ENCODE peak calls at places on chromosomes 7 and 10, in eight cellular contexts. B is fibroblast of the aortic adventitia, X is AG09309, N is IMR-90, Q is right lobe of liver, Y is foreskin fibroblast, P is dorsolateral prefrontal cortex, I is BJ. W is an unnamed sample.

GRCh38 chr7:25726682-25727357 is 425.2 kb upstream of the NFE2L3 start:
- DNase-seq in B (no peak), Y (no peak), X (no peak), Q (no peak), N (no peak), P (no peak), I (no peak), W (peak; percentile 79)

GRCh38 chr10:114576716-114577115 is 81.4 kb downstream of the ABLIM1 start:
- DNase-seq in I (no peak), Q (no peak), B (no peak), P (no peak), Y (no peak), N (no peak), X (no peak), W (no peak)

GRCh38 chr7:44216521-44217030 is 15.8 kb downstream of the YKT6 start:
- DNase-seq in Y (no peak), X (no peak), P (peak; percentile 35), I (no peak), B (no peak), N (no peak), Q (no peak), W (no peak)

GRCh38 chr7:1855396-1856160 is 185.5 kb downstream of the ELFN1 start:
- DNase-seq in Y (no peak), I (no peak), B (no peak), P (peak; percentile 14), X (no peak), Q (peak; percentile 21), N (no peak), W (no peak)

GRCh38 chr7:1691601-1692499 is 21.8 kb downstream of the ELFN1 start:
- DNase-seq in B (no peak), X (no peak), P (peak; percentile 54), Y (no peak), Q (no peak), I (no peak), N (no peak), W (peak; percentile 46)

GRCh38 chr7:42236266-42237161 is 495 bp downstream of the GLI3 start:
- DNase-seq in B (peak; percentile 72), Y (peak; percentile 70), N (peak; percentile 72), X (no peak), I (no peak), Q (peak; percentile 36), P (no peak), W (peak; percentile 54)

GRCh38 chr7:2281556-2281955 is 32.7 kb downstream of the SNX8 start:
- DNase-seq in P (no peak), N (peak; percentile 55), Q (no peak), B (peak; percentile 75), I (no peak), X (no peak), Y (peak; percentile 48), W (no peak)

GRCh38 chr10:52185256-52185655 is 128.8 kb upstream of the DKK1 start:
- DNase-seq in P (no peak), I (no peak), X (no peak), N (no peak), Q (no peak), B (no peak), Y (no peak), W (no peak)

GRCh38 chr7:100127866-100128601 is 1.3 kb downstream of the MBLAC1 start:
- DNase-seq in X (no peak), B (no peak), I (no peak), P (peak; percentile 31), N (no peak), Q (no peak), Y (no peak), W (no peak)

GRCh38 chr10:127579640-127580039 is 30.5 kb downstream of the NPS start:
- DNase-seq in B (no peak), N (no peak), I (no peak), X (no peak), Q (no peak), P (no peak), Y (no peak), W (no peak)

GRCh38 chr10:132654708-132655661 is 117.4 kb downstream of the INPP5A start:
- DNase-seq in B (peak; percentile 64), I (no peak), Q (no peak), N (peak; percentile 55), Y (peak; percentile 41), P (peak; percentile 77), X (no peak), W (peak; percentile 60)

GRCh38 chr10:34655286-34656170 is 159.6 kb downstream of the PARD3 start:
- DNase-seq in P (no peak), X (peak; percentile 45), B (peak; percentile 86), I (peak; percentile 41), Y (peak; percentile 52), Q (no peak), N (peak; percentile 75), W (peak; percentile 79)

GRCh38 chr7:45000096-45001032 is at the start of gene CCM2:
- DNase-seq in Y (peak; percentile 24), P (no peak), B (peak; percentile 57), X (no peak), Q (peak; percentile 69), I (no peak), N (peak; percentile 32), W (no peak)

GRCh38 chr10:75541411-75541810 is 110.0 kb downstream of the LRMDA start:
- DNase-seq in I (no peak), P (no peak), B (no peak), Q (no peak), X (no peak), Y (no peak), N (no peak), W (no peak)

GRCh38 chr7:130263130-130263529 is 3.5 kb upstream of the CPA2 start:
- DNase-seq in Y (no peak), N (no peak), P (no peak), X (no peak), B (no peak), I (no peak), Q (no peak), W (no peak)

GRCh38 chr7:574661-575395 is 55.2 kb upstream of the PDGFA start:
- DNase-seq in I (no peak), B (peak; percentile 30), X (no peak), Q (no peak), Y (no peak), P (no peak), N (no peak), W (no peak)

GRCh38 chr7:27992755-27993478 is 187.7 kb downstream of the JAZF1 start:
- DNase-seq in X (no peak), Q (no peak), Y (no peak), I (no peak), B (no peak), N (no peak), P (no peak), W (no peak)

GRCh38 chr10:99520040-99520803 is 12.5 kb upstream of the NKX2-3 start:
- DNase-seq in P (no peak), N (no peak), I (no peak), B (no peak), Q (no peak), X (no peak), Y (no peak), W (no peak)

GRCh38 chr10:110269641-110270318 is 34.9 kb downstream of the SMNDC1 start:
- DNase-seq in I (no peak), P (no peak), Y (no peak), X (no peak), Q (no peak), N (peak; percentile 25), B (peak; percentile 38), W (no peak)
- H3K4me3 ChIP-seq in I (no peak overlapping the region), P (peak overlapping the region; percentile 43), Y (no peak overlapping the region), X (no peak overlapping the region), Q (peak overlapping the region; percentile 44), N (no peak overlapping the region), B (no peak overlapping the region), W (no peak overlapping the region)

GRCh38 chr10:84608126-84608525 is 279.7 kb downstream of the CCSER2 start:
- DNase-seq in I (no peak), B (no peak), N (no peak), X (no peak), Y (no peak), P (no peak), Q (no peak), W (no peak)

GRCh38 chr10:84607523-84607922 is 279.1 kb downstream of the CCSER2 start:
- DNase-seq in Y (no peak), P (no peak), X (no peak), I (no peak), Q (peak; percentile 30), N (no peak), B (no peak), W (no peak)

DNA sequence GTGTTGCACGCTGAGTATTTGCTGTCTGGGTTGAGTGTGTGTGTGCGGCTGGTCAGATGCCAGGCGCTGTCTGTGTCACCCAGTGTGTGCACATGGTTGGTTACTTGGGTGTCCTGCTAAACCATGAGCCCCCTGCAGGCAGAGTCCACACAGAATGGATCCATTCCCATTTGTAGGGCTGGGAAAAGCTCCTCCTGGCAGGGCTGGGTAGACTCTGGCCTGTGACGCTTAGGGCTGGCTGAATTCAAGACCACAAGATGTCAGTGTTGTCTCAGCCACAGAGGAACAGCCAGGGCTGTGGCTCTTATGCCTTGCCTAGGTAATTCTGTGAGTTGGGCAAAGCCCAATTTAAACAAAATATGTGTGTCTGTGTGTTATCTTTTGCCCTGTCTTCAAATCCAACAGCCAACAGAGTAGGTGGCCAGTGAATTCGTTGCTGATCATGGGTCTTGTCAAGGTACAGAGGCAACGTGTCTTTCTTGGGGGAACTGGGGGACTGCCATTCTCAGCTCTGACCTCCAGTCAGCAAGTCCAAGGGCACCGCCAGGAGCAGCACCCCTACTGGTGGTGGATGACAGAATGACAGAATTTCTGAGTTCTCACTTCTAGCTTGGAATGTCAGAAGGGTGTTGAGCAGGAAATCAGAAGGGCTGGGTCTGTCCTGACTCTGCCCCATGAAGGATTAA is 285.1 kb downstream of the CCSER2 start:
- DNase-seq in X (no peak), Q (peak; percentile 78), N (no peak), P (peak; percentile 59), I (no peak), Y (no peak), B (peak; percentile 2), W (peak; percentile 86)
- TF ChIP-seq CTCF in X (peak; percentile 22), Q (peak; percentile 81), N (peak; percentile 30), P (peak; percentile 59), I (peak; percentile 1), Y (peak; percentile 2), B (no peak), W (peak; percentile 88)

GRCh38 chr7:4737300-4737699 is 38.1 kb upstream of the AP5Z1 start:
- DNase-seq in P (no peak), I (no peak), Y (no peak), Q (no peak), N (no peak), B (no peak), X (no peak), W (no peak)

GRCh38 chr7:4742051-4742573 is 33.3 kb upstream of the AP5Z1 start:
- DNase-seq in Y (no peak), I (no peak), P (no peak), B (no peak), X (no peak), Q (no peak), N (no peak), W (no peak)

GRCh38 chr7:4739528-4739992 is 35.9 kb upstream of the AP5Z1 start:
- DNase-seq in B (peak; percentile 73), Q (no peak), X (no peak), N (peak; percentile 38), P (peak; percentile 49), I (no peak), Y (no peak), W (peak; percentile 30)

GRCh38 chr7:4740796-4741195 is 34.6 kb upstream of the AP5Z1 start:
- DNase-seq in Y (no peak), I (no peak), P (no peak), N (no peak), X (no peak), B (no peak), Q (no peak), W (no peak)

GRCh38 chr7:4738711-4739527 is 36.5 kb upstream of the AP5Z1 start:
- DNase-seq in Y (peak; percentile 84), I (no peak), N (peak; percentile 95), P (no peak), X (peak; percentile 45), B (peak; percentile 89), Q (no peak), W (peak; percentile 77)
- H3K4me3 ChIP-seq in Y (no peak overlapping the region), I (no peak overlapping the region), N (peak overlapping the region; percentile 7), P (peak overlapping the region; percentile 10), X (no peak overlapping the region), B (peak overlapping the region; percentile 43), Q (peak overlapping the region; percentile 17), W (no peak overlapping the region)

GRCh38 chr10:16853201-16853600 is 36.0 kb upstream of the RSU1 start:
- DNase-seq in P (no peak), N (peak; percentile 68), Y (peak; percentile 33), Q (no peak), B (peak; percentile 69), I (no peak), X (no peak), W (peak; percentile 36)
- TF ChIP-seq CTCF in P (peak; percentile 9), N (peak; percentile 76), Y (peak; percentile 53), Q (peak; percentile 36), B (peak; percentile 59), I (peak; percentile 51), X (peak; percentile 40), W (no peak)

W was measured in epithelial cell of esophagus.